ENCODE peak calls at places on chromosomes 3 and 15, in eight cellular contexts. D, W, M, I, J, V, A and Z are unnamed samples.

GRCh38 chr15:43514241-43515057 is 3.0 kb upstream of the MAP1A start:
- DNase-seq in D (peak), W (peak), M (peak), I (peak), J (peak), V (no peak), A (peak), Z (no peak)

GRCh38 chr3:194095464-194095863 is 40.5 kb upstream of the HES1 start:
- DNase-seq in D (no peak), W (no peak), M (no peak), I (peak), J (no peak), V (no peak), A (no peak), Z (no peak)

GRCh38 chr15:38041576-38041975 is 107.1 kb downstream of the TMCO5A start:
- DNase-seq in D (no peak), W (peak), M (no peak), I (no peak), J (no peak), V (no peak), A (peak), Z (peak)

GRCh38 chr15:26874774-26875475 is 8.1 kb downstream of the GABRA5 start:
- DNase-seq in D (no peak), W (no peak), M (no peak), I (no peak), J (no peak), V (no peak), A (no peak), Z (no peak)

GRCh38 chr15:47409601-47410000 is 307.7 kb upstream of the SEMA6D start:
- DNase-seq in D (no peak), W (peak), M (no peak), I (no peak), J (no peak), V (no peak), A (peak), Z (no peak)

GRCh38 chr3:48047841-48048456 is 31.7 kb upstream of the MAP4 start:
- DNase-seq in D (no peak), W (peak), M (no peak), I (no peak), J (no peak), V (no peak), A (peak), Z (no peak)

GRCh38 chr3:32885283-32885935 is 66.0 kb upstream of the CCR4 start:
- DNase-seq in D (no peak), W (no peak), M (no peak), I (no peak), J (no peak), V (no peak), A (no peak), Z (no peak)

GRCh38 chr3:179688847-179689246 is 36.0 kb downstream of the USP13 start:
- DNase-seq in D (no peak), W (no peak), M (no peak), I (no peak), J (no peak), V (no peak), A (no peak), Z (peak)

GRCh38 chr15:31221936-31222515 is 104.6 kb upstream of the KLF13 start:
- DNase-seq in D (no peak), W (no peak), M (peak), I (no peak), J (no peak), V (no peak), A (no peak), Z (no peak)

GRCh38 chr15:101447561-101448071 is 41.9 kb downstream of the PCSK6 start:
- DNase-seq in D (no peak), W (no peak), M (no peak), I (no peak), J (no peak), V (no peak), A (no peak), Z (no peak)

GRCh38 chr15:32855942-32856341 is 138.1 kb downstream of the GREM1 start:
- DNase-seq in D (no peak), W (peak), M (no peak), I (no peak), J (no peak), V (peak), A (peak), Z (peak)

GRCh38 chr15:91291673-91292072 is 191.6 kb downstream of the SV2B start:
- DNase-seq in D (peak), W (peak), M (no peak), I (no peak), J (peak), V (no peak), A (peak), Z (no peak)

GRCh38 chr3:145282505-145282904 is 878.5 kb downstream of the PLOD2 start:
- DNase-seq in D (no peak), W (no peak), M (no peak), I (no peak), J (no peak), V (no peak), A (no peak), Z (no peak)

GRCh38 chr15:99421172-99421656 is 144.6 kb upstream of the MEF2A start:
- DNase-seq in D (peak), W (peak), M (no peak), I (no peak), J (no peak), V (no peak), A (no peak), Z (no peak)

GRCh38 chr3:184145120-184145524 is 10.0 kb downstream of the EIF2B5 start:
- DNase-seq in D (peak), W (peak), M (peak), I (peak), J (peak), V (no peak), A (peak), Z (no peak)

GRCh38 chr3:177934001-177934891 is 602.0 kb upstream of the KCNMB2 start:
- DNase-seq in D (no peak), W (peak), M (peak), I (no peak), J (no peak), V (peak), A (peak), Z (peak)

GRCh38 chr3:66224220-66224619 is 3.4 kb downstream of the SLC25A26 start:
- DNase-seq in D (no peak), W (no peak), M (no peak), I (no peak), J (no peak), V (no peak), A (no peak), Z (no peak)

GRCh38 chr15:77821188-77821958 is 188.7 kb upstream of the LINGO1 start:
- DNase-seq in D (peak), W (peak), M (no peak), I (peak), J (peak), V (peak), A (peak), Z (no peak)

GRCh38 chr3:151113342-151113741 is 27.9 kb downstream of the MED12L start:
- DNase-seq in D (no peak), W (no peak), M (no peak), I (no peak), J (no peak), V (no peak), A (no peak), Z (no peak)

GRCh38 chr15:51341366-51342248 is at the start of gene GLDN:
- DNase-seq in D (peak), W (peak), M (peak), I (no peak), J (no peak), V (no peak), A (no peak), Z (no peak)

GRCh38 chr15:26013946-26014345 is 150.8 kb upstream of the ATP10A start:
- DNase-seq in D (no peak), W (no peak), M (no peak), I (no peak), J (no peak), V (no peak), A (no peak), Z (peak)

GRCh38 chr3:9384141-9384828 is 13.1 kb upstream of the SETD5 start:
- DNase-seq in D (no peak), W (peak), M (no peak), I (no peak), J (no peak), V (no peak), A (peak), Z (no peak)

GRCh38 chr3:157695586-157695985 is 192.4 kb upstream of the VEPH1 start:
- DNase-seq in D (no peak), W (no peak), M (no peak), I (no peak), J (no peak), V (no peak), A (no peak), Z (no peak)

GRCh38 chr3:77313843-77314242 is 273.9 kb downstream of the ROBO2 start:
- DNase-seq in D (no peak), W (no peak), M (no peak), I (no peak), J (no peak), V (no peak), A (no peak), Z (no peak)

GRCh38 chr3:195886181-195887141 is 21.9 kb downstream of the TNK2 start:
- DNase-seq in D (no peak), W (no peak), M (no peak), I (no peak), J (no peak), V (no peak), A (peak), Z (no peak)

GRCh38 chr3:123568034-123568433 is 16.8 kb downstream of the HACD2 start:
- DNase-seq in D (no peak), W (no peak), M (no peak), I (no peak), J (no peak), V (no peak), A (no peak), Z (no peak)

GRCh38 chr15:90865702-90866101 is 2.7 kb upstream of the FURIN start:
- DNase-seq in D (no peak), W (no peak), M (no peak), I (no peak), J (no peak), V (no peak), A (no peak), Z (no peak)

GRCh38 chr3:138946554-138947302 is at the start of the genes FOXL2 and FOXL2NB:
- DNase-seq in D (peak), W (peak), M (no peak), I (no peak), J (no peak), V (no peak), A (peak), Z (no peak)

GRCh38 chr3:47152578-47152977 is 11.3 kb downstream of the SETD2 start:
- DNase-seq in D (no peak), W (no peak), M (no peak), I (no peak), J (no peak), V (no peak), A (peak), Z (no peak)

GRCh38 chr15:43285609-43286037 is 18.9 kb upstream of the TGM5 start:
- DNase-seq in D (peak), W (peak), M (peak), I (peak), J (peak), V (peak), A (peak), Z (peak)

GRCh38 chr3:19147905-19148767 is at the start of gene KCNH8:
- DNase-seq in D (peak), W (no peak), M (no peak), I (peak), J (peak), V (no peak), A (no peak), Z (no peak)

GRCh38 chr15:90918034-90918788 is 14.1 kb downstream of the HDDC3 start:
- DNase-seq in D (no peak), W (no peak), M (no peak), I (no peak), J (no peak), V (no peak), A (no peak), Z (no peak)

GRCh38 chr3:45612918-45613602 is 18.5 kb downstream of the LIMD1 start:
- DNase-seq in D (no peak), W (no peak), M (no peak), I (peak), J (peak), V (no peak), A (peak), Z (no peak)

GRCh38 chr15:66800584-66801235 is 98.7 kb downstream of the SMAD6 start:
- DNase-seq in D (no peak), W (no peak), M (no peak), I (no peak), J (no peak), V (no peak), A (peak), Z (no peak)

GRCh38 chr3:5022966-5023776 is 43.9 kb downstream of the BHLHE40 start:
- DNase-seq in D (no peak), W (peak), M (peak), I (no peak), J (peak), V (peak), A (peak), Z (peak)

GRCh38 chr3:16305121-16305541 is 40.1 kb downstream of the OXNAD1 start:
- DNase-seq in D (no peak), W (no peak), M (no peak), I (no peak), J (peak), V (no peak), A (no peak), Z (no peak)
- H3K4me3 ChIP-seq in D (no peak), W (no peak), M (no peak), I (no peak), J (no peak), V (no peak), A (no peak), Z (no peak)

DNA sequence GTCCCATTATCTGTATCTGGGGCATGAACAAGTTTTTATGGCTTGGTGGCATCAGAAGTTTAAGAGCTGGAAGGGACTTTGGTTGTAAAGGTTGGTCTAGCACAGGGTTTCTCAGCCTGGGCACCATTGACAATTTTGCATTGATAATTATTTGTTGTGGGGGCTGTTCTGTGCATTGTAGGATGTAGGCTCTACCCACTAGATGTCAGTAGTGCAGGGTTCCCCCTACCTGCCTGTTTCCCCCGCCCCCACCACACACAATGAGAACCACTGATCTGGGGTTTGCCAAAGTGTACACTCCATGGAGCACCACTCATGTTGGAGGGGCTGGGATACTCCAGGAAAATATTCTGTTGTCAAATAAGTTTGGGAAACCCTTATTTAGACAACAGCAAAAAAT is 42.7 kb downstream of the PLCL2 start:
- DNase-seq in D (no peak), W (no peak), M (no peak), I (no peak), J (peak), V (no peak), A (no peak), Z (no peak)
- TF ChIP-seq CTCF in D (peak), W (no peak), M (no peak), I (no peak), J (peak), V (no peak), A (no peak), Z (no peak)

GRCh38 chr3:40780341-40780800 is 255.6 kb downstream of the ZNF621 start:
- DNase-seq in D (peak), W (no peak), M (peak), I (peak), J (no peak), V (no peak), A (no peak), Z (no peak)
- H3K4me3 ChIP-seq in D (no peak), W (no peak), M (peak), I (no peak), J (no peak), V (no peak), A (no peak), Z (no peak)

DNA sequence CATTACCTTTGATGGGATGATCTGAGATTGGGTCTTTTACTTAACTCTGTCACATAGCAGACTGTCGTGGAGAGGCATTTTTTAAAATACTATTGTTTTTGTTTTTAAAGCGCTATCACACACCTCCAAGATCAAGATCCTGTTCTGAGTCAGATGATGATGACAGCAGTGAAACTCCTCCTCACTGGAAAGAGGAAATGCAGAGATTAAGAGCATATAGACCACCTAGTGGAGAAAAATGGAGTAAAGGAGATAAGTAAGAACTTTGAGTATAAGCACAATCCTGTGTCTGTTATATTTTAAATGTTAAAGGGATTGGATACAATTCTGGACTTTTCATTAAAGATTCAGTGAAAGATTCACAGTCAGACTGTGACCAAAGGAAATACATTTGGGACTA is 18.4 kb upstream of the ZBTB47 start:
- DNase-seq in D (no peak), W (peak), M (no peak), I (no peak), J (peak), V (no peak), A (peak), Z (no peak)
- TF ChIP-seq CTCF in D (no peak), W (no peak), M (no peak), I (no peak), J (no peak), V (peak), A (no peak), Z (no peak)